ENCODE peak calls at places on chromosome 18, in four cellular contexts. One of them, this sample, is unnamed.

GRCh38 chr18:10124071-10124470 is 210.3 kb downstream of the VAPA start:
- DNase-seq in HepG2: no peak
- DNase-seq in Panc1: no peak
- DNase-seq in HCT116: no peak
- DNase-seq in this sample: no peak

GRCh38 chr18:56902653-56903052 is 244.2 kb upstream of the BOD1L2 start:
- DNase-seq in HCT116: no peak
- DNase-seq in Panc1: no peak
- DNase-seq in HepG2: no peak
- DNase-seq in this sample: no peak

GRCh38 chr18:30491815-30492551 is 550.6 kb downstream of the DSC3 start:
- DNase-seq in HepG2: no peak
- DNase-seq in Panc1: no peak
- DNase-seq in HCT116: no peak
- DNase-seq in this sample: no peak

GRCh38 chr18:32767400-32767799 is 5.4 kb downstream of the KLHL14 start:
- DNase-seq in HepG2: peak; percentile 40
- DNase-seq in HCT116: no peak
- DNase-seq in Panc1: no peak
- DNase-seq in this sample: no peak

GRCh38 chr18:32919799-32920198 is 147.0 kb upstream of the KLHL14 start:
- DNase-seq in HCT116: no peak
- DNase-seq in HepG2: peak; percentile 85
- DNase-seq in Panc1: no peak
- DNase-seq in this sample: peak; percentile 16

GRCh38 chr18:26657618-26658581 is 109.5 kb upstream of the KCTD1 start:
- DNase-seq in HepG2: no peak
- DNase-seq in HCT116: no peak
- DNase-seq in Panc1: no peak
- DNase-seq in this sample: no peak

GRCh38 chr18:75314117-75314516 is 103.5 kb downstream of the TSHZ1 start:
- DNase-seq in HepG2: no peak
- DNase-seq in Panc1: no peak
- DNase-seq in HCT116: no peak
- DNase-seq in this sample: no peak

GRCh38 chr18:48330016-48330991 is 78.9 kb downstream of the ZBTB7C start:
- DNase-seq in HepG2: no peak
- DNase-seq in Panc1: no peak
- DNase-seq in HCT116: peak; percentile 47
- DNase-seq in this sample: no peak

GRCh38 chr18:13427354-13427753 is 208.8 kb downstream of the LDLRAD4 start:
- DNase-seq in HepG2: no peak
- DNase-seq in HCT116: no peak
- DNase-seq in Panc1: no peak
- DNase-seq in this sample: no peak

GRCh38 chr18:32881009-32881408 is 108.2 kb upstream of the KLHL14 start:
- DNase-seq in HCT116: no peak
- DNase-seq in HepG2: no peak
- DNase-seq in Panc1: no peak
- DNase-seq in this sample: no peak

GRCh38 chr18:621181-621580 is 24.4 kb downstream of the CLUL1 start:
- DNase-seq in HepG2: no peak
- DNase-seq in Panc1: no peak
- DNase-seq in HCT116: no peak
- DNase-seq in this sample: no peak

GRCh38 chr18:9275890-9276289 is 58.7 kb upstream of the TWSG1 start:
- DNase-seq in HCT116: no peak
- DNase-seq in HepG2: no peak
- DNase-seq in Panc1: no peak
- DNase-seq in this sample: no peak

GRCh38 chr18:55322176-55322735 is 265.7 kb downstream of the TCF4 start:
- DNase-seq in HCT116: no peak
- DNase-seq in HepG2: no peak
- DNase-seq in Panc1: no peak
- DNase-seq in this sample: no peak

GRCh38 chr18:46291149-46291548 is 187.0 kb downstream of the HAUS1 start:
- DNase-seq in HCT116: no peak
- DNase-seq in Panc1: no peak
- DNase-seq in HepG2: no peak
- DNase-seq in this sample: no peak
- TF ChIP-seq TCF7L2 in HCT116: no peak
- TF ChIP-seq TCF7L2 in Panc1: no peak
- TF ChIP-seq TCF7L2 in HepG2: no peak
- TF ChIP-seq TCF7L2 in this sample: no peak

GRCh38 chr18:39450958-39451357 is 1885.4 kb upstream of the CELF4 start:
- DNase-seq in Panc1: no peak
- DNase-seq in HCT116: no peak
- DNase-seq in HepG2: no peak
- DNase-seq in this sample: no peak

GRCh38 chr18:39453882-39454281 is 1888.3 kb upstream of the CELF4 start:
- DNase-seq in HepG2: peak; percentile 30
- DNase-seq in Panc1: no peak
- DNase-seq in HCT116: no peak
- DNase-seq in this sample: no peak

GRCh38 chr18:39454866-39455265 is 1889.3 kb upstream of the CELF4 start:
- DNase-seq in HepG2: no peak
- DNase-seq in HCT116: no peak
- DNase-seq in Panc1: no peak
- DNase-seq in this sample: no peak

GRCh38 chr18:39455300-39455699 is 1889.7 kb upstream of the CELF4 start:
- DNase-seq in HCT116: no peak
- DNase-seq in HepG2: peak; percentile 21
- DNase-seq in Panc1: no peak
- DNase-seq in this sample: no peak

GRCh38 chr18:39453356-39453755 is 1887.8 kb upstream of the CELF4 start:
- DNase-seq in HCT116: no peak
- DNase-seq in Panc1: no peak
- DNase-seq in HepG2: no peak
- DNase-seq in this sample: no peak
- TF ChIP-seq TCF7L2 in HCT116: no peak
- TF ChIP-seq TCF7L2 in Panc1: no peak
- TF ChIP-seq TCF7L2 in HepG2: no peak
- TF ChIP-seq TCF7L2 in this sample: no peak

GRCh38 chr18:59041296-59041695 is 98.4 kb upstream of the SEC11C start:
- DNase-seq in HepG2: no peak
- DNase-seq in Panc1: no peak
- DNase-seq in HCT116: no peak
- DNase-seq in this sample: no peak

GRCh38 chr18:59041819-59042476 is 97.7 kb upstream of the SEC11C start:
- DNase-seq in HCT116: no peak
- DNase-seq in Panc1: no peak
- DNase-seq in HepG2: no peak
- DNase-seq in this sample: no peak

GRCh38 chr18:59040770-59041148 is 98.9 kb upstream of the SEC11C start:
- DNase-seq in HepG2: no peak
- DNase-seq in Panc1: no peak
- DNase-seq in HCT116: no peak
- DNase-seq in this sample: no peak

GRCh38 chr18:59044855-59045254 is 94.8 kb upstream of the SEC11C start:
- DNase-seq in HCT116: no peak
- DNase-seq in Panc1: no peak
- DNase-seq in HepG2: no peak
- DNase-seq in this sample: no peak

DNA sequence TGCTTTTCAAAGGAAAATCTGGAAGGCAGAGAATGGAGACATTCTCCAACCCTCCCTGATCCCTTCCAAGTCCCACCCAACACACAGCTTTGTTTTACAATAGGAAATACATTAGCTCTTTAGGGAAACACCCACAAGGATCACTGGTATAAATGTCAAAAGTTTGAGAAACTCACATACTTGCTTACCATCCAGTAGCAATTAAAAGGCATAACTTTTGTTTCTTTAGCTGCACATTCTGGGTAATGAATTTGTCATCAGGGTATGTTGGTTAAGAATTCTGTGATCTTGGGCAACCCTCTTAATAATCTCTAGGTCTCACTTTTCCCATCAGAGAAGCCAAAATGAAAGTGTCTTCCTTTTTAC is 97.2 kb upstream of the SEC11C start:
- DNase-seq in HCT116: no peak
- DNase-seq in HepG2: no peak
- DNase-seq in Panc1: no peak
- DNase-seq in this sample: no peak
- TF ChIP-seq TCF7L2 in HCT116: no peak
- TF ChIP-seq TCF7L2 in HepG2: no peak
- TF ChIP-seq TCF7L2 in Panc1: no peak
- TF ChIP-seq TCF7L2 in this sample: no peak

DNA sequence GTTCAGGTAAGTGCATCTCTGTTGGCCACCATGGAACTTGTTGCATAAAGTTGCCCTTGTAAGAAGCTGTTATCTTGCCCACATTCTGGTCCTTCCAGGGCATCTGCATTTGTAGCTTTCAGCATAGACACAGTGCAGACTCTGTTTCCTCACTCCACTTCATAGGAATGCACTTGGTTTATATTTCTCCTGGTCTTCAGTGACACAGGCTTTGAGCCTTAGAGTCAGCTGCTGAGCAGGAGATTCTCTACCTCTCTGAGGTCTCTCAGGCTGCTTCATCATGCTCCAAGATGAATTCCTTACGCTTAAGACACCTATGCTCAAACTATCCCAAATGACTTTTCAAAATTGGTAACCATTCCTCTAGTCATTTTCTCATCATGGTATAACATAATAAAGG is 71.9 kb downstream of the GALNT1 start:
- DNase-seq in Panc1: no peak
- DNase-seq in HepG2: no peak
- DNase-seq in HCT116: no peak
- DNase-seq in this sample: no peak
- TF ChIP-seq TCF7L2 in Panc1: no peak
- TF ChIP-seq TCF7L2 in HepG2: no peak
- TF ChIP-seq TCF7L2 in HCT116: no peak
- TF ChIP-seq TCF7L2 in this sample: no peak

DNA sequence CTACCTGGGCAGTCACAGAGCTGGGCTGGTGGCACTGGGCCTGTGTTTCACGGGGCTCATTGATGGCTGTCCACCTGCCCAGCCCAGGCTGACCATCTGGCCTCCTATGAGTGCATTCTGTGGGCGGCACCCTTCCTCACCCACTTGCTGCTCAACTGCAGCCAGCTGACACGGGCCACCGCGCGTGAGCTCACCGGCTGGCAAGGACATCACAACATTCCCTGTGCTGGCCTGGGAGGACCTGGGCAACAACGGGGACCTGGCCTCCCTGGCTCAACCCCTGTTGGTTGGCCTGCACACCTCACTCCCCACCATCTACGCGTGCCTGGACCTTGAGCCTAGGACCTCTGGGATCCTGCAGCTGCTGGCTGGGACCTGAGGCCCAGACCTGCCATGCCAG is 98.2 kb upstream of the DTNA start:
- DNase-seq in HepG2: no peak
- DNase-seq in HCT116: no peak
- DNase-seq in Panc1: no peak
- DNase-seq in this sample: no peak
- TF ChIP-seq TCF7L2 in HepG2: no peak
- TF ChIP-seq TCF7L2 in HCT116: no peak
- TF ChIP-seq TCF7L2 in Panc1: no peak
- TF ChIP-seq TCF7L2 in this sample: no peak

GRCh38 chr18:59697236-59697932 is at the start of gene CCBE1:
- DNase-seq in Panc1: no peak
- DNase-seq in HCT116: peak; percentile 29
- DNase-seq in HepG2: no peak
- DNase-seq in this sample: peak; percentile 63
- TF ChIP-seq TCF7L2 in Panc1: no peak
- TF ChIP-seq TCF7L2 in HCT116: no peak
- TF ChIP-seq TCF7L2 in HepG2: no peak
- TF ChIP-seq TCF7L2 in this sample: no peak

DNA sequence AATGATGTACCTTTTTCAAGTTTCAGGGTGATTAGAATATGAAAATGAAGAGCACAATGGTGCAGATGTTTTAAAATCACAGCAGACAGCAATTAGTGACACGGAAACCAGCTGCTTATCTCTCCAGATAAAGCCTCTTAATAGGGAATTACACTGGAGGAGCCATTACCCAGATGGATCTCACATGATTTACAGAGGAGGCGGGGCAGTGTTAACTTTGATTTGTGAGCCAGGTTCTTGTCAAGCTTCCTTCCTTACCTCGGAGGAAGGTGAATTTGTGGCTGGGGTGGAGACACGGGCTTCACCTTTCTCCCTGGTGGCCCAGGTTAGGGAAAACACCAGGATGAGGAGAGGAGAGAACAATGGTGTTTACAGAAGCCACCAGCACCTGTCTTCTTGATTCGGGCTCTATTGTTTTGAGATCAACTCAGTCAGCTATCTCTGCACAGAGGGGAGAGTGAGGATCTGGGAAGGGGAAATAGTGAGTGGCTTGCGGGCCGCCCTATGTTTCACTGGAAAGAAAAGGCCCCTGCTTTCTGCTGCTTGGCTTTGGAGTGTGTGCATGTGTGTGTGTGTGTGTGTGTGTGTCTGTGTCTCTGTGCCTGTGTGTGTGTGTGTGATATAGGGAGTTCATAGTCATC is 257.8 kb downstream of the SETBP1 start:
- DNase-seq in HCT116: no peak
- DNase-seq in Panc1: no peak
- DNase-seq in HepG2: no peak
- DNase-seq in this sample: no peak
- TF ChIP-seq TCF7L2 in HCT116: no peak
- TF ChIP-seq TCF7L2 in Panc1: no peak
- TF ChIP-seq TCF7L2 in HepG2: no peak
- TF ChIP-seq TCF7L2 in this sample: no peak

GRCh38 chr18:28176674-28176932 is 327 bp downstream of the CDH2 start:
- DNase-seq in Panc1: no peak
- DNase-seq in HCT116: no peak
- DNase-seq in HepG2: no peak
- DNase-seq in this sample: no peak

GRCh38 chr18:28176933-28177827 is at the start of gene CDH2:
- DNase-seq in HepG2: peak; percentile 77
- DNase-seq in Panc1: no peak
- DNase-seq in HCT116: no peak
- DNase-seq in this sample: no peak

GRCh38 chr18:28175930-28176673 is 828 bp downstream of the CDH2 start:
- DNase-seq in HCT116: no peak
- DNase-seq in Panc1: no peak
- DNase-seq in HepG2: no peak
- DNase-seq in this sample: no peak

GRCh38 chr18:28174181-28174906 is 2.6 kb downstream of the CDH2 start:
- DNase-seq in Panc1: no peak
- DNase-seq in HepG2: peak; percentile 40
- DNase-seq in HCT116: no peak
- DNase-seq in this sample: no peak

GRCh38 chr18:28175047-28175929 is 1.6 kb downstream of the CDH2 start:
- DNase-seq in Panc1: no peak
- DNase-seq in HCT116: no peak
- DNase-seq in HepG2: peak; percentile 74
- DNase-seq in this sample: no peak
- TF ChIP-seq TCF7L2 in Panc1: no peak
- TF ChIP-seq TCF7L2 in HCT116: no peak
- TF ChIP-seq TCF7L2 in HepG2: no peak
- TF ChIP-seq TCF7L2 in this sample: no peak